ENCODE peak calls at places on chromosomes 13 and 19, in eight cellular contexts. One of them, this sample, is unnamed.

GRCh38 chr13:24341439-24341838 is 32.1 kb downstream of the C1QTNF9 start:
- DNase-seq in stimulated activated CD8-positive, alpha-beta memory T cell treated with anti-CD3 and anti-CD28 coated beads, Interleukin-15, amount 100 ng/mL, for 24 hours: no peak
- DNase-seq in substantia nigra: no peak
- DNase-seq in mesothelial cell of epicardium: no peak
- DNase-seq in activated T-cell treated with anti-CD3 and anti-CD28 coated beads for 24 hours: no peak
- DNase-seq in nucleus accumbens: no peak
- DNase-seq in fibroblast of gingiva: no peak
- DNase-seq in HuH-7.5: no peak
- DNase-seq in this sample: no peak

GRCh38 chr13:113905018-113905417 is 41.1 kb upstream of the GAS6 start:
- DNase-seq in stimulated activated CD8-positive, alpha-beta memory T cell treated with anti-CD3 and anti-CD28 coated beads, Interleukin-15, amount 100 ng/mL, for 24 hours: no peak
- DNase-seq in substantia nigra: no peak
- DNase-seq in mesothelial cell of epicardium: no peak
- DNase-seq in activated T-cell treated with anti-CD3 and anti-CD28 coated beads for 24 hours: no peak
- DNase-seq in nucleus accumbens: no peak
- DNase-seq in fibroblast of gingiva: no peak
- DNase-seq in HuH-7.5: no peak
- DNase-seq in this sample: no peak

GRCh38 chr13:73913043-73913740 is 221.0 kb downstream of the KLF12 start:
- DNase-seq in stimulated activated CD8-positive, alpha-beta memory T cell treated with anti-CD3 and anti-CD28 coated beads, Interleukin-15, amount 100 ng/mL, for 24 hours: no peak
- DNase-seq in substantia nigra: no peak
- DNase-seq in mesothelial cell of epicardium: no peak
- DNase-seq in activated T-cell treated with anti-CD3 and anti-CD28 coated beads for 24 hours: no peak
- DNase-seq in nucleus accumbens: no peak
- DNase-seq in fibroblast of gingiva: peak
- DNase-seq in HuH-7.5: no peak
- DNase-seq in this sample: no peak

GRCh38 chr19:10332158-10332964 is 968 bp downstream of the RAVER1 start:
- DNase-seq in stimulated activated CD8-positive, alpha-beta memory T cell treated with anti-CD3 and anti-CD28 coated beads, Interleukin-15, amount 100 ng/mL, for 24 hours: no peak
- DNase-seq in substantia nigra: no peak
- DNase-seq in mesothelial cell of epicardium: no peak
- DNase-seq in activated T-cell treated with anti-CD3 and anti-CD28 coated beads for 24 hours: no peak
- DNase-seq in nucleus accumbens: no peak
- DNase-seq in fibroblast of gingiva: no peak
- DNase-seq in HuH-7.5: no peak
- DNase-seq in this sample: no peak

GRCh38 chr19:55147408-55148251 is 1.4 kb downstream of the TNNT1 start:
- DNase-seq in stimulated activated CD8-positive, alpha-beta memory T cell treated with anti-CD3 and anti-CD28 coated beads, Interleukin-15, amount 100 ng/mL, for 24 hours: no peak
- DNase-seq in substantia nigra: no peak
- DNase-seq in mesothelial cell of epicardium: no peak
- DNase-seq in activated T-cell treated with anti-CD3 and anti-CD28 coated beads for 24 hours: no peak
- DNase-seq in nucleus accumbens: no peak
- DNase-seq in fibroblast of gingiva: no peak
- DNase-seq in HuH-7.5: no peak
- DNase-seq in this sample: no peak

GRCh38 chr19:12230751-12231733 is 63.6 kb downstream of the ZNF44 start:
- DNase-seq in stimulated activated CD8-positive, alpha-beta memory T cell treated with anti-CD3 and anti-CD28 coated beads, Interleukin-15, amount 100 ng/mL, for 24 hours: no peak
- DNase-seq in substantia nigra: no peak
- DNase-seq in mesothelial cell of epicardium: no peak
- DNase-seq in activated T-cell treated with anti-CD3 and anti-CD28 coated beads for 24 hours: no peak
- DNase-seq in nucleus accumbens: no peak
- DNase-seq in fibroblast of gingiva: peak
- DNase-seq in HuH-7.5: no peak
- DNase-seq in this sample: no peak

GRCh38 chr13:60745343-60745742 is 348.3 kb downstream of the TDRD3 start:
- DNase-seq in stimulated activated CD8-positive, alpha-beta memory T cell treated with anti-CD3 and anti-CD28 coated beads, Interleukin-15, amount 100 ng/mL, for 24 hours: no peak
- DNase-seq in substantia nigra: no peak
- DNase-seq in mesothelial cell of epicardium: no peak
- DNase-seq in activated T-cell treated with anti-CD3 and anti-CD28 coated beads for 24 hours: no peak
- DNase-seq in nucleus accumbens: no peak
- DNase-seq in fibroblast of gingiva: no peak
- DNase-seq in HuH-7.5: no peak
- DNase-seq in this sample: no peak

GRCh38 chr13:32415019-32415418 is 12.9 kb downstream of the N4BP2L1 start:
- DNase-seq in stimulated activated CD8-positive, alpha-beta memory T cell treated with anti-CD3 and anti-CD28 coated beads, Interleukin-15, amount 100 ng/mL, for 24 hours: no peak
- DNase-seq in substantia nigra: no peak
- DNase-seq in mesothelial cell of epicardium: no peak
- DNase-seq in activated T-cell treated with anti-CD3 and anti-CD28 coated beads for 24 hours: no peak
- DNase-seq in nucleus accumbens: no peak
- DNase-seq in fibroblast of gingiva: no peak
- DNase-seq in HuH-7.5: no peak
- DNase-seq in this sample: no peak

GRCh38 chr13:20608438-20609020 is 41.6 kb downstream of the IFT88 start:
- DNase-seq in stimulated activated CD8-positive, alpha-beta memory T cell treated with anti-CD3 and anti-CD28 coated beads, Interleukin-15, amount 100 ng/mL, for 24 hours: no peak
- DNase-seq in substantia nigra: no peak
- DNase-seq in mesothelial cell of epicardium: no peak
- DNase-seq in activated T-cell treated with anti-CD3 and anti-CD28 coated beads for 24 hours: no peak
- DNase-seq in nucleus accumbens: no peak
- DNase-seq in fibroblast of gingiva: peak
- DNase-seq in HuH-7.5: no peak
- DNase-seq in this sample: no peak

GRCh38 chr19:1232231-1232637 is 5.6 kb downstream of the CBARP start:
- DNase-seq in stimulated activated CD8-positive, alpha-beta memory T cell treated with anti-CD3 and anti-CD28 coated beads, Interleukin-15, amount 100 ng/mL, for 24 hours: no peak
- DNase-seq in substantia nigra: no peak
- DNase-seq in mesothelial cell of epicardium: no peak
- DNase-seq in activated T-cell treated with anti-CD3 and anti-CD28 coated beads for 24 hours: no peak
- DNase-seq in nucleus accumbens: no peak
- DNase-seq in fibroblast of gingiva: no peak
- DNase-seq in HuH-7.5: peak
- DNase-seq in this sample: no peak

GRCh38 chr13:84352946-84353345 is 470.7 kb upstream of the SLITRK1 start:
- DNase-seq in stimulated activated CD8-positive, alpha-beta memory T cell treated with anti-CD3 and anti-CD28 coated beads, Interleukin-15, amount 100 ng/mL, for 24 hours: no peak
- DNase-seq in substantia nigra: no peak
- DNase-seq in mesothelial cell of epicardium: no peak
- DNase-seq in activated T-cell treated with anti-CD3 and anti-CD28 coated beads for 24 hours: no peak
- DNase-seq in nucleus accumbens: no peak
- DNase-seq in fibroblast of gingiva: no peak
- DNase-seq in HuH-7.5: no peak
- DNase-seq in this sample: no peak

GRCh38 chr19:10820173-10820572 is 15.8 kb downstream of the TMED1 start:
- DNase-seq in stimulated activated CD8-positive, alpha-beta memory T cell treated with anti-CD3 and anti-CD28 coated beads, Interleukin-15, amount 100 ng/mL, for 24 hours: no peak
- DNase-seq in substantia nigra: no peak
- DNase-seq in mesothelial cell of epicardium: no peak
- DNase-seq in activated T-cell treated with anti-CD3 and anti-CD28 coated beads for 24 hours: no peak
- DNase-seq in nucleus accumbens: no peak
- DNase-seq in fibroblast of gingiva: no peak
- DNase-seq in HuH-7.5: peak
- DNase-seq in this sample: no peak

GRCh38 chr19:50181121-50181520 is 18.0 kb upstream of the IZUMO2 start:
- DNase-seq in stimulated activated CD8-positive, alpha-beta memory T cell treated with anti-CD3 and anti-CD28 coated beads, Interleukin-15, amount 100 ng/mL, for 24 hours: no peak
- DNase-seq in substantia nigra: no peak
- DNase-seq in mesothelial cell of epicardium: no peak
- DNase-seq in activated T-cell treated with anti-CD3 and anti-CD28 coated beads for 24 hours: no peak
- DNase-seq in nucleus accumbens: no peak
- DNase-seq in fibroblast of gingiva: no peak
- DNase-seq in HuH-7.5: no peak
- DNase-seq in this sample: no peak

GRCh38 chr13:112905990-112906641 is 62.9 kb upstream of the MCF2L start:
- DNase-seq in stimulated activated CD8-positive, alpha-beta memory T cell treated with anti-CD3 and anti-CD28 coated beads, Interleukin-15, amount 100 ng/mL, for 24 hours: no peak
- DNase-seq in substantia nigra: no peak
- DNase-seq in mesothelial cell of epicardium: no peak
- DNase-seq in activated T-cell treated with anti-CD3 and anti-CD28 coated beads for 24 hours: no peak
- DNase-seq in nucleus accumbens: no peak
- DNase-seq in fibroblast of gingiva: no peak
- DNase-seq in HuH-7.5: no peak
- DNase-seq in this sample: no peak

GRCh38 chr19:8126008-8126407 is 23.4 kb downstream of the FBN3 start:
- DNase-seq in stimulated activated CD8-positive, alpha-beta memory T cell treated with anti-CD3 and anti-CD28 coated beads, Interleukin-15, amount 100 ng/mL, for 24 hours: no peak
- DNase-seq in substantia nigra: no peak
- DNase-seq in mesothelial cell of epicardium: no peak
- DNase-seq in activated T-cell treated with anti-CD3 and anti-CD28 coated beads for 24 hours: no peak
- DNase-seq in nucleus accumbens: no peak
- DNase-seq in fibroblast of gingiva: no peak
- DNase-seq in HuH-7.5: no peak
- DNase-seq in this sample: no peak

GRCh38 chr19:56827708-56828107 is 12.8 kb downstream of the PEG3 start:
- DNase-seq in stimulated activated CD8-positive, alpha-beta memory T cell treated with anti-CD3 and anti-CD28 coated beads, Interleukin-15, amount 100 ng/mL, for 24 hours: no peak
- DNase-seq in substantia nigra: no peak
- DNase-seq in mesothelial cell of epicardium: no peak
- DNase-seq in activated T-cell treated with anti-CD3 and anti-CD28 coated beads for 24 hours: no peak
- DNase-seq in nucleus accumbens: no peak
- DNase-seq in fibroblast of gingiva: no peak
- DNase-seq in HuH-7.5: no peak
- DNase-seq in this sample: no peak

GRCh38 chr19:31416548-31416947 is 67.3 kb upstream of the TSHZ3 start:
- DNase-seq in stimulated activated CD8-positive, alpha-beta memory T cell treated with anti-CD3 and anti-CD28 coated beads, Interleukin-15, amount 100 ng/mL, for 24 hours: no peak
- DNase-seq in substantia nigra: no peak
- DNase-seq in mesothelial cell of epicardium: no peak
- DNase-seq in activated T-cell treated with anti-CD3 and anti-CD28 coated beads for 24 hours: no peak
- DNase-seq in nucleus accumbens: no peak
- DNase-seq in fibroblast of gingiva: no peak
- DNase-seq in HuH-7.5: no peak
- DNase-seq in this sample: no peak

This sample was measured in retina.